ENCODE peak calls at places on chromosomes 5 and 9, in eight cellular contexts. X is anterior cingulate cortex, Z is AG08396, F is nephron progenitor cell, P is RPMI8226, M is GM19239, O is amniotic stem cell, A is ureter. Q is an unnamed sample.

GRCh38 chr5:171131499-171131898 is 177.5 kb upstream of the TLX3 start:
- DNase-seq in Z (no peak), A (no peak), O (no peak), X (no peak), M (no peak), F (no peak), P (no peak), Q (no peak)

GRCh38 chr5:88671808-88672499 is 211.0 kb downstream of the MEF2C start:
- DNase-seq in Z (no peak), A (no peak), M (no peak), P (peak), O (no peak), X (no peak), F (no peak), Q (no peak)

GRCh38 chr9:69204869-69205268 is 30.8 kb downstream of the TJP2 start:
- DNase-seq in P (no peak), A (no peak), Z (peak), X (peak), F (no peak), O (no peak), M (no peak), Q (no peak)

GRCh38 chr9:37390759-37391158 is 31.7 kb upstream of the GRHPR start:
- DNase-seq in Z (no peak), A (no peak), O (no peak), X (no peak), M (peak), F (peak), P (peak), Q (no peak)

GRCh38 chr5:9421823-9422354 is 124.0 kb downstream of the SEMA5A start:
- DNase-seq in X (no peak), F (no peak), P (peak), O (no peak), M (no peak), Z (no peak), A (no peak), Q (no peak)

GRCh38 chr9:137454145-137454505 is 5.0 kb downstream of the NSMF start:
- DNase-seq in A (peak), O (no peak), Z (no peak), P (no peak), M (peak), F (peak), X (no peak), Q (no peak)

GRCh38 chr5:112691758-112692157 is 45.9 kb upstream of the APC start:
- DNase-seq in F (no peak), O (no peak), A (no peak), M (no peak), P (peak), X (no peak), Z (no peak), Q (no peak)

GRCh38 chr5:150394103-150394502 is 18.6 kb downstream of the CD74 start:
- DNase-seq in O (no peak), X (no peak), P (no peak), M (no peak), A (no peak), F (no peak), Z (no peak), Q (no peak)

GRCh38 chr9:137478613-137479314 is 19.6 kb upstream of the NSMF start:
- DNase-seq in A (no peak), F (no peak), M (no peak), X (no peak), Z (no peak), O (no peak), P (no peak), Q (no peak)

GRCh38 chr5:91224459-91224858 is 158.7 kb downstream of the ARRDC3 start:
- DNase-seq in O (no peak), F (no peak), A (no peak), P (no peak), M (no peak), X (no peak), Z (no peak), Q (no peak)

GRCh38 chr5:57692582-57693487 is 210.2 kb upstream of the ACTBL2 start:
- DNase-seq in O (peak), A (peak), P (peak), F (peak), Z (peak), M (no peak), X (peak), Q (peak)

GRCh38 chr9:87324613-87325194 is 173.0 kb upstream of the DAPK1 start:
- DNase-seq in O (peak), P (peak), F (no peak), M (peak), Z (peak), A (no peak), X (no peak), Q (peak)

GRCh38 chr5:151121652-151122051 is 35.9 kb downstream of the ANXA6 start:
- DNase-seq in M (no peak), P (no peak), A (no peak), F (no peak), O (no peak), Z (no peak), X (no peak), Q (no peak)

GRCh38 chr5:10124287-10124686 is 125.4 kb downstream of the ATPSCKMT start:
- DNase-seq in A (no peak), Z (no peak), F (no peak), M (no peak), X (peak), P (no peak), O (no peak), Q (no peak)

GRCh38 chr5:88882321-88883038 is 504 bp downstream of the MEF2C start:
- DNase-seq in X (no peak), A (no peak), O (no peak), P (peak), F (no peak), M (no peak), Z (no peak), Q (no peak)

GRCh38 chr9:112012026-112012902 is 115.7 kb downstream of the UGCG start:
- DNase-seq in X (no peak), P (peak), O (peak), Z (peak), M (peak), A (peak), F (no peak), Q (peak)

GRCh38 chr9:84671651-84672467 is 2.3 kb downstream of the NTRK2 start:
- DNase-seq in F (no peak), Z (no peak), M (no peak), A (no peak), P (no peak), O (no peak), X (peak), Q (no peak)

GRCh38 chr5:179470191-179470590 is 80.2 kb upstream of the RUFY1 start:
- DNase-seq in M (no peak), F (no peak), A (no peak), P (no peak), X (no peak), O (no peak), Z (no peak), Q (no peak)

GRCh38 chr5:85545129-85545528 is 1072.6 kb upstream of the COX7C start:
- DNase-seq in M (no peak), F (no peak), P (no peak), Z (no peak), A (no peak), X (no peak), O (no peak), Q (no peak)

GRCh38 chr5:128777052-128777451 is 188.2 kb upstream of the SLC27A6 start:
- DNase-seq in P (no peak), Z (no peak), X (no peak), F (no peak), O (no peak), A (no peak), M (peak), Q (no peak)

GRCh38 chr9:71352837-71353236 is 231.4 kb upstream of the TRPM3 start:
- DNase-seq in F (no peak), M (no peak), Z (no peak), P (peak), A (no peak), X (no peak), O (no peak), Q (no peak)

GRCh38 chr9:118961857-118962256 is 407.4 kb downstream of the BRINP1 start:
- DNase-seq in Z (peak), F (no peak), P (no peak), A (no peak), O (peak), X (no peak), M (no peak), Q (no peak)

GRCh38 chr5:101977729-101978345 is 318.2 kb downstream of the SLCO4C1 start:
- DNase-seq in O (peak), Z (peak), P (peak), X (no peak), M (peak), F (peak), A (no peak), Q (peak)

GRCh38 chr5:83955916-83956315 is 235.3 kb upstream of the HAPLN1 start:
- DNase-seq in X (no peak), F (no peak), M (no peak), O (peak), P (no peak), Z (peak), A (no peak), Q (peak)

GRCh38 chr5:175710361-175710760 is 52.5 kb downstream of the HRH2 start:
- DNase-seq in P (no peak), X (no peak), Z (no peak), M (no peak), F (no peak), A (no peak), O (no peak), Q (no peak)

GRCh38 chr9:96217358-96217755 is 84.6 kb downstream of the HSD17B3 start:
- DNase-seq in A (peak), M (no peak), P (no peak), O (no peak), X (no peak), Z (no peak), F (no peak), Q (no peak)

GRCh38 chr9:97237951-97238851 is 69.3 kb upstream of the CCDC180 start:
- DNase-seq in F (peak), Z (peak), A (peak), X (peak), M (no peak), P (peak), O (peak), Q (peak)

GRCh38 chr9:75552941-75553340 is 337.5 kb upstream of the PCSK5 start:
- DNase-seq in X (no peak), P (no peak), M (no peak), A (no peak), Z (peak), O (no peak), F (no peak), Q (no peak)

GRCh38 chr9:133148351-133149129 is 15.2 kb downstream of the GBGT1 start:
- DNase-seq in A (peak), Z (no peak), P (peak), F (peak), M (no peak), O (no peak), X (no peak), Q (no peak)

GRCh38 chr9:135120249-135120648 is 32.8 kb downstream of the OLFM1 start:
- DNase-seq in O (no peak), F (no peak), A (no peak), Z (no peak), M (no peak), X (no peak), P (no peak), Q (no peak)

GRCh38 chr5:72498284-72498683 is 8.9 kb downstream of the ZNF366 start:
- DNase-seq in P (no peak), M (no peak), F (no peak), X (no peak), A (no peak), Z (peak), O (peak), Q (no peak)

GRCh38 chr9:120579139-120579749 is 723 bp downstream of the CDK5RAP2 start:
- DNase-seq in M (no peak), P (peak), O (no peak), Z (peak), A (no peak), X (no peak), F (no peak), Q (no peak)

GRCh38 chr9:89874351-89875321 is 269.8 kb downstream of the GADD45G start:
- DNase-seq in Z (no peak), M (no peak), A (peak), F (no peak), O (no peak), X (peak), P (no peak), Q (no peak)

GRCh38 chr9:105338308-105338707 is 93.9 kb downstream of the SLC44A1 start:
- DNase-seq in F (no peak), O (no peak), M (no peak), P (no peak), X (no peak), Z (no peak), A (no peak), Q (no peak)

GRCh38 chr9:85727500-85727899 is 14.3 kb downstream of the AGTPBP1 start:
- DNase-seq in M (no peak), P (no peak), X (no peak), O (no peak), A (no peak), Z (no peak), F (no peak), Q (no peak)

GRCh38 chr9:70510157-70510770 is 95.8 kb upstream of the KLF9 start:
- DNase-seq in P (peak), X (no peak), F (peak), Z (no peak), M (peak), O (no peak), A (no peak), Q (no peak)

Q was measured in smooth muscle cell of the brain vasculature.